ENCODE peak calls at places on chromosome 15, in eight cellular contexts. X is HuH-7.5, A is aorta, D is NCI-H1105, E is LoVo, B is Kasumi-1, I is adrenal gland, J is natural killer cell. K is an unnamed sample.
A peak's percentile ranks its signal among the peaks of the same experiment; 100 is the strongest.

GRCh38 chr15:71066983-71067382 is 48.3 kb upstream of the THSD4 start:
- DNase-seq in X (no peak), A (no peak), D (no peak), E (no peak), B (no peak), I (no peak), J (no peak), K (peak; percentile 22)

GRCh38 chr15:52220896-52221660 is 29.9 kb upstream of the GNB5 start:
- DNase-seq in X (no peak), A (no peak), D (no peak), E (no peak), B (peak; percentile 12), I (no peak), J (no peak), K (no peak)

GRCh38 chr15:83685864-83686263 is 31.9 kb downstream of the ADAMTSL3 start:
- DNase-seq in X (no peak), A (no peak), D (no peak), E (no peak), B (no peak), I (no peak), J (no peak), K (no peak)

GRCh38 chr15:81929557-81929956 is 116.3 kb downstream of the MEX3B start:
- DNase-seq in X (no peak), A (no peak), D (no peak), E (no peak), B (no peak), I (no peak), J (no peak), K (no peak)

GRCh38 chr15:74243431-74243830 is 7.3 kb downstream of the CCDC33 start:
- DNase-seq in X (no peak), A (no peak), D (no peak), E (no peak), B (no peak), I (peak; percentile 39), J (no peak), K (no peak)

GRCh38 chr15:40764766-40765136 is 883 bp downstream of the GCHFR start:
- DNase-seq in X (no peak), A (no peak), D (no peak), E (no peak), B (no peak), I (no peak), J (no peak), K (no peak)

GRCh38 chr15:59298255-59298856 is 74.3 kb downstream of the MYO1E start:
- DNase-seq in X (no peak), A (no peak), D (no peak), E (no peak), B (no peak), I (no peak), J (no peak), K (no peak)

GRCh38 chr15:50886139-50886467 is 22.4 kb upstream of the AP4E1 start:
- DNase-seq in X (no peak), A (no peak), D (no peak), E (no peak), B (no peak), I (no peak), J (no peak), K (no peak)

GRCh38 chr15:48582472-48583235 is 62.9 kb downstream of the FBN1 start:
- DNase-seq in X (no peak), A (no peak), D (no peak), E (no peak), B (no peak), I (no peak), J (no peak), K (no peak)

GRCh38 chr15:66819084-66819483 is 117.0 kb downstream of the SMAD6 start:
- DNase-seq in X (no peak), A (no peak), D (no peak), E (peak; percentile 38), B (no peak), I (no peak), J (no peak), K (no peak)

GRCh38 chr15:54840999-54841398 is 355.7 kb downstream of the RSL24D1 start:
- DNase-seq in X (no peak), A (no peak), D (no peak), E (no peak), B (no peak), I (no peak), J (no peak), K (no peak)

GRCh38 chr15:50315814-50316630 is 39.0 kb downstream of the GABPB1 start:
- DNase-seq in X (peak; percentile 16), A (no peak), D (no peak), E (peak; percentile 61), B (peak; percentile 69), I (no peak), J (no peak), K (no peak)

GRCh38 chr15:82789491-82789890 is 16.4 kb downstream of the FSD2 start:
- DNase-seq in X (no peak), A (no peak), D (no peak), E (no peak), B (no peak), I (no peak), J (no peak), K (no peak)

K was measured in mucosa of gallbladder.